ENCODE peak calls at places on chromosomes 11 and 22, in eight cellular contexts. S, W, G, V, R, H, N and L are unnamed samples.

GRCh38 chr11:66744485-66745355 is 15.7 kb upstream of the SPTBN2 start:
- DNase-seq in S (peak), W (peak), G (peak), V (peak), R (peak), H (peak), N (no peak), L (peak)

GRCh38 chr11:67252831-67253239 is 13.4 kb upstream of the GRK2 start:
- DNase-seq in S (peak), W (no peak), G (peak), V (no peak), R (peak), H (no peak), N (no peak), L (peak)

GRCh38 chr11:114088216-114088615 is 28.7 kb downstream of the ZBTB16 start:
- DNase-seq in S (no peak), W (no peak), G (no peak), V (no peak), R (no peak), H (no peak), N (no peak), L (no peak)

GRCh38 chr11:121237686-121238658 is 54.6 kb upstream of the SC5D start:
- DNase-seq in S (peak), W (peak), G (no peak), V (no peak), R (no peak), H (no peak), N (peak), L (no peak)

GRCh38 chr11:28521075-28521474 is 412.9 kb downstream of the METTL15 start:
- DNase-seq in S (no peak), W (no peak), G (no peak), V (no peak), R (no peak), H (no peak), N (no peak), L (no peak)

GRCh38 chr22:36884314-36885158 is 23.7 kb downstream of the NCF4 start:
- DNase-seq in S (peak), W (no peak), G (no peak), V (no peak), R (no peak), H (no peak), N (no peak), L (no peak)

GRCh38 chr11:77129841-77130756 is 2.1 kb downstream of the MYO7A start:
- DNase-seq in S (no peak), W (no peak), G (no peak), V (no peak), R (no peak), H (no peak), N (no peak), L (no peak)

GRCh38 chr11:47359586-47359985 is 7.1 kb upstream of the MYBPC3 start:
- DNase-seq in S (peak), W (no peak), G (no peak), V (no peak), R (no peak), H (no peak), N (no peak), L (peak)

GRCh38 chr11:30719420-30719819 is 133.3 kb upstream of the MPPED2 start:
- DNase-seq in S (no peak), W (no peak), G (no peak), V (no peak), R (no peak), H (no peak), N (no peak), L (no peak)

GRCh38 chr11:106087815-106088435 is 10.5 kb downstream of the AASDHPPT start:
- DNase-seq in S (peak), W (no peak), G (peak), V (peak), R (peak), H (peak), N (no peak), L (peak)

GRCh38 chr22:32850591-32851517 is 49.3 kb downstream of the TIMP3 start:
- DNase-seq in S (no peak), W (no peak), G (no peak), V (no peak), R (no peak), H (peak), N (no peak), L (no peak)

GRCh38 chr11:70590356-70590991 is 192.1 kb downstream of the CTTN start:
- DNase-seq in S (no peak), W (no peak), G (no peak), V (no peak), R (no peak), H (no peak), N (no peak), L (peak)

GRCh38 chr22:33884829-33885228 is 35.4 kb downstream of the LARGE1 start:
- DNase-seq in S (no peak), W (no peak), G (no peak), V (no peak), R (no peak), H (no peak), N (no peak), L (no peak)

GRCh38 chr11:22657101-22657694 is 9.2 kb upstream of the GAS2 start:
- DNase-seq in S (no peak), W (no peak), G (no peak), V (peak), R (peak), H (no peak), N (no peak), L (peak)

GRCh38 chr11:27319065-27319464 is 44.0 kb downstream of the CCDC34 start:
- DNase-seq in S (no peak), W (peak), G (no peak), V (no peak), R (no peak), H (peak), N (no peak), L (no peak)

GRCh38 chr11:36478700-36479329 is 31.3 kb downstream of the TRAF6 start:
- DNase-seq in S (peak), W (no peak), G (no peak), V (peak), R (peak), H (peak), N (peak), L (peak)

GRCh38 chr11:78822931-78823423 is 248.3 kb upstream of the NARS2 start:
- DNase-seq in S (no peak), W (no peak), G (no peak), V (no peak), R (no peak), H (no peak), N (no peak), L (no peak)